ENCODE peak calls at places on chromosome 6, in six cellular contexts. K, O, U, S, I and G are unnamed samples.

GRCh38 chr6:16184554-16184953 is 53.8 kb upstream of the GMPR start:
- DNase-seq in K (no peak), O (no peak), U (no peak), S (no peak), I (no peak), G (no peak)

GRCh38 chr6:13101409-13101808 is 226.9 kb downstream of the TBC1D7 start:
- DNase-seq in K (no peak), O (no peak), U (no peak), S (no peak), I (no peak), G (no peak)

GRCh38 chr6:103284835-103285234 is 1574.9 kb downstream of the HACE1 start:
- DNase-seq in K (no peak), O (no peak), U (no peak), S (no peak), I (no peak), G (no peak)

GRCh38 chr6:149942461-149942829 is 631 bp downstream of the ULBP2 start:
- DNase-seq in K (no peak), O (no peak), U (no peak), S (no peak), I (no peak), G (peak)

GRCh38 chr6:92408350-92408749 is 1011.0 kb downstream of the EPHA7 start:
- DNase-seq in K (no peak), O (no peak), U (no peak), S (no peak), I (no peak), G (no peak)

GRCh38 chr6:28956331-28956730 is 32.5 kb upstream of the TRIM27 start:
- DNase-seq in K (no peak), O (no peak), U (no peak), S (no peak), I (no peak), G (no peak)

GRCh38 chr6:45661667-45662066 is 283.9 kb upstream of the SUPT3H start:
- DNase-seq in K (no peak), O (no peak), U (no peak), S (no peak), I (no peak), G (no peak)

GRCh38 chr6:161029195-161029809 is 37.7 kb downstream of the MAP3K4 start:
- DNase-seq in K (no peak), O (no peak), U (peak), S (no peak), I (no peak), G (no peak)

GRCh38 chr6:31780507-31781243 is 3.5 kb upstream of the VWA7 start:
- DNase-seq in K (no peak), O (no peak), U (no peak), S (no peak), I (no peak), G (no peak)

GRCh38 chr6:42029881-42030280 is 20.4 kb upstream of the TAF8 start:
- DNase-seq in K (no peak), O (no peak), U (no peak), S (no peak), I (no peak), G (peak)

GRCh38 chr6:159595173-159595572 is 97.9 kb downstream of the SOD2 start:
- DNase-seq in K (no peak), O (no peak), U (no peak), S (no peak), I (no peak), G (no peak)

GRCh38 chr6:29750709-29751108 is 27.5 kb downstream of the HLA-F start:
- DNase-seq in K (no peak), O (no peak), U (no peak), S (no peak), I (no peak), G (no peak)

GRCh38 chr6:158610319-158610968 is 34.1 kb downstream of the DYNLT1 start:
- DNase-seq in K (no peak), O (no peak), U (no peak), S (no peak), I (no peak), G (no peak)

GRCh38 chr6:125888989-125889656 is 67.4 kb upstream of the HINT3 start:
- DNase-seq in K (no peak), O (no peak), U (peak), S (no peak), I (no peak), G (no peak)